ENCODE peak calls at places on chromosomes 2 and 18, in four cellular contexts. One of them, this sample, is unnamed. For H3K27me3 and H3K9me3, the result is how much of the 10 kb centered on the place peaks cover.

GRCh38 chr2:10424051-10424450 is 24.1 kb downstream of the ODC1 start:
- DNase-seq in lower lobe of right lung: no peak
- DNase-seq in mammary epithelial cell: no peak
- DNase-seq in HCT116: no peak
- DNase-seq in this sample: no peak

GRCh38 chr2:177547122-177547521 is 154.5 kb downstream of the AGPS start:
- DNase-seq in lower lobe of right lung: no peak
- DNase-seq in mammary epithelial cell: no peak
- DNase-seq in HCT116: no peak
- DNase-seq in this sample: no peak

GRCh38 chr18:58455318-58455950 is 173.5 kb downstream of the ALPK2 start:
- DNase-seq in lower lobe of right lung: no peak
- DNase-seq in mammary epithelial cell: peak
- DNase-seq in HCT116: no peak
- DNase-seq in this sample: no peak

GRCh38 chr2:195810340-195811098 is 153.5 kb downstream of the SLC39A10 start:
- DNase-seq in lower lobe of right lung: no peak
- DNase-seq in mammary epithelial cell: no peak
- DNase-seq in HCT116: no peak
- DNase-seq in this sample: no peak

GRCh38 chr18:44870631-44871502 is 190.2 kb downstream of the SETBP1 start:
- DNase-seq in lower lobe of right lung: no peak
- DNase-seq in mammary epithelial cell: no peak
- DNase-seq in HCT116: no peak
- DNase-seq in this sample: no peak

GRCh38 chr2:180169474-180169873 is 162.4 kb upstream of the CWC22 start:
- DNase-seq in lower lobe of right lung: no peak
- DNase-seq in mammary epithelial cell: no peak
- DNase-seq in HCT116: no peak
- DNase-seq in this sample: no peak

GRCh38 chr18:55859116-55859515 is 271.1 kb upstream of the TCF4 start:
- DNase-seq in lower lobe of right lung: no peak
- DNase-seq in mammary epithelial cell: no peak
- DNase-seq in HCT116: no peak
- DNase-seq in this sample: no peak

GRCh38 chr2:43021791-43022500 is 204.5 kb downstream of the ZFP36L2 start:
- DNase-seq in lower lobe of right lung: no peak
- DNase-seq in mammary epithelial cell: peak
- DNase-seq in HCT116: peak
- DNase-seq in this sample: no peak

GRCh38 chr2:111184725-111185495 is 64.2 kb downstream of the BCL2L11 start:
- DNase-seq in lower lobe of right lung: no peak
- DNase-seq in mammary epithelial cell: no peak
- DNase-seq in HCT116: no peak
- DNase-seq in this sample: no peak

GRCh38 chr2:188294547-188294946 is 2.9 kb downstream of the GULP1 start:
- DNase-seq in lower lobe of right lung: no peak
- DNase-seq in mammary epithelial cell: no peak
- DNase-seq in HCT116: no peak
- DNase-seq in this sample: no peak

GRCh38 chr2:10712186-10712809 is 9.1 kb upstream of the ATP6V1C2 start:
- DNase-seq in lower lobe of right lung: no peak
- DNase-seq in mammary epithelial cell: no peak
- DNase-seq in HCT116: no peak
- DNase-seq in this sample: no peak

GRCh38 chr2:89841476-89841840 is 1150.0 kb downstream of the RPIA start:
- DNase-seq in lower lobe of right lung: no peak
- DNase-seq in mammary epithelial cell: no peak
- DNase-seq in HCT116: no peak
- DNase-seq in this sample: no peak

GRCh38 chr2:109438773-109439191 is 175.0 kb downstream of the SEPTIN10 start:
- DNase-seq in lower lobe of right lung: no peak
- DNase-seq in mammary epithelial cell: peak
- DNase-seq in HCT116: no peak
- DNase-seq in this sample: no peak

GRCh38 chr2:45946023-45946422 is 294.5 kb downstream of the PRKCE start:
- DNase-seq in lower lobe of right lung: no peak
- DNase-seq in mammary epithelial cell: peak
- DNase-seq in HCT116: peak
- DNase-seq in this sample: no peak

GRCh38 chr2:196268538-196269338 is 97.4 kb upstream of the STK17B start:
- DNase-seq in lower lobe of right lung: no peak
- DNase-seq in mammary epithelial cell: no peak
- DNase-seq in HCT116: no peak
- DNase-seq in this sample: no peak

DNA sequence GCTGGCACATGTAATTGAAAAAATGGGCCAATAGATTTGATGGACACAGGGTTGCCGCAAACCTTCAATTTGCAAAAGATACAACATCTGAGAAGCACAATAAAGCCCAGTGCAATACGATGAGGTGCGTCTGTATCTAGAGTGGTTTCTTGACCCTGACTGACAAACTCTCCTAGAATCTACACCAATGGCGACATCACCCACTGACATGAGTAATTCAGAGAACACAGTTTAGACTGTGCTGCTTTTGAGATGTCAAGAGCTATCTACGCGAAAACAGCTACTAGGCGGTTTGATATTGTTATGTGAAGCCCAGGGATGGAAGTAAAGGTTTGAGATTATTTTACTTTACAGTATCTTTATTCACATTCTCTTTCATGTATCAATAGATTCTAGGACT is 104.9 kb downstream of the EIPR1 start:
- DNase-seq in lower lobe of right lung: no peak
- DNase-seq in mammary epithelial cell: no peak
- DNase-seq in HCT116: no peak
- DNase-seq in this sample: no peak
- H3K27me3 ChIP-seq in lower lobe of right lung: under half
- H3K27me3 ChIP-seq in mammary epithelial cell: under half
- H3K27me3 ChIP-seq in HCT116: under half
- H3K27me3 ChIP-seq in this sample: under half

GRCh38 chr2:206208900-206209299 is 49.2 kb downstream of the EEF1B2 start:
- DNase-seq in lower lobe of right lung: no peak
- DNase-seq in mammary epithelial cell: no peak
- DNase-seq in HCT116: no peak
- DNase-seq in this sample: no peak
- H3K9me3 ChIP-seq in lower lobe of right lung: under half
- H3K9me3 ChIP-seq in mammary epithelial cell: under half
- H3K9me3 ChIP-seq in HCT116: under half
- H3K9me3 ChIP-seq in this sample: under half

GRCh38 chr2:221103930-221104329 is 468.2 kb downstream of the EPHA4 start:
- DNase-seq in lower lobe of right lung: no peak
- DNase-seq in mammary epithelial cell: no peak
- DNase-seq in HCT116: no peak
- DNase-seq in this sample: no peak
- H3K4me3 ChIP-seq in lower lobe of right lung: no peak
- H3K4me3 ChIP-seq in mammary epithelial cell: no peak
- H3K4me3 ChIP-seq in HCT116: no peak
- H3K4me3 ChIP-seq in this sample: no peak

DNA sequence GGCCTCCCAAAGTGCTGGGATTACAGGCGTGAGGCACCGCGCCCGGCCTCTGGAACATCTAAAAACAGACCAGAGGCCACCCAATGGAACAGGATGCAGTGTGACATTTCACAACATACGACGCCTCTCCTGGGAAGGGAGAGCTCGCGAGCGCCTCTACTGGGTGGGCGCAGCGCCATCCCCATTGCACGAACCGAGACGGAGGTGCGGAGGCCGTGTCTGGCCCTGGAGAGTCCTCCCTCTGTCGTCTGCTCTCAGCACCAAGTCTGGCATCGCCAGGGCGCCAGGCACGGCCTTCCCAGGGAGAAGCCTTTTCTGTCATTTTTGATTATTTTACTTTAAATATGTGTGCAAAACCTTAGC is 9.4 kb upstream of the GBX2 start:
- DNase-seq in lower lobe of right lung: no peak
- DNase-seq in mammary epithelial cell: no peak
- DNase-seq in HCT116: peak
- DNase-seq in this sample: no peak
- H3K27me3 ChIP-seq in lower lobe of right lung: half or more
- H3K27me3 ChIP-seq in mammary epithelial cell: under half
- H3K27me3 ChIP-seq in HCT116: under half
- H3K27me3 ChIP-seq in this sample: under half

This sample was measured in Peyer's patch.